ENCODE peak calls at places on chromosomes 7 and 10, in six cellular contexts. C, K, Q, A, I and D are unnamed samples.

GRCh38 chr7:82020076-82020475 is 250.2 kb upstream of the HGF start:
- DNase-seq in Q (no peak), A (no peak), K (no peak), I (no peak), C (no peak), D (no peak)

GRCh38 chr10:69505636-69506318 is 54.5 kb downstream of the TSPAN15 start:
- DNase-seq in K (no peak), I (no peak), C (peak), A (no peak), Q (no peak), D (no peak)

GRCh38 chr10:75472685-75473084 is 41.3 kb downstream of the LRMDA start:
- DNase-seq in I (no peak), Q (no peak), A (no peak), K (no peak), C (no peak), D (no peak)

GRCh38 chr7:65509368-65510186 is 135.9 kb downstream of the ZNF92 start:
- DNase-seq in I (no peak), A (peak), K (peak), C (no peak), Q (peak), D (no peak)

GRCh38 chr10:28841625-28842024 is 164.3 kb downstream of the BAMBI start:
- DNase-seq in C (no peak), A (no peak), Q (no peak), I (no peak), K (no peak), D (no peak)

GRCh38 chr10:61896854-61897661 is 4.4 kb upstream of the ARID5B start:
- DNase-seq in I (peak), C (no peak), A (peak), Q (peak), K (peak), D (no peak)

GRCh38 chr10:48880016-48880705 is 59.5 kb downstream of the LRRC18 start:
- DNase-seq in C (peak), A (no peak), I (no peak), K (no peak), Q (no peak), D (no peak)

GRCh38 chr7:26284995-26285632 is 6.5 kb upstream of the SNX10 start:
- DNase-seq in I (peak), Q (no peak), K (no peak), A (no peak), C (no peak), D (no peak)

GRCh38 chr7:946256-946996 is 8.1 kb downstream of the ADAP1 start:
- DNase-seq in A (peak), Q (peak), I (no peak), K (no peak), C (no peak), D (no peak)

GRCh38 chr7:132709971-132710567 is 133.8 kb upstream of the PLXNA4 start:
- DNase-seq in A (peak), Q (no peak), K (peak), C (no peak), I (no peak), D (no peak)

GRCh38 chr10:499991-500390 is 189.5 kb downstream of the DIP2C start:
- DNase-seq in A (peak), K (peak), Q (no peak), I (no peak), C (no peak), D (no peak)

GRCh38 chr7:36217211-36217960 is 64.3 kb downstream of the EEPD1 start:
- DNase-seq in A (no peak), K (no peak), Q (no peak), C (no peak), I (no peak), D (no peak)

GRCh38 chr7:75624134-75624832 is 114.5 kb downstream of the HIP1 start:
- DNase-seq in I (no peak), A (peak), K (peak), C (no peak), Q (peak), D (no peak)

GRCh38 chr7:156594283-156595080 is 46.1 kb upstream of the RNF32 start:
- DNase-seq in C (no peak), K (no peak), I (no peak), A (no peak), Q (no peak), D (no peak)

GRCh38 chr7:129147723-129148122 is 3.2 kb downstream of the TSPAN33 start:
- DNase-seq in K (no peak), A (no peak), I (no peak), Q (no peak), C (no peak), D (no peak)

GRCh38 chr7:131586259-131586658 is 29.8 kb upstream of the PODXL start:
- DNase-seq in I (no peak), C (no peak), Q (peak), K (peak), A (peak), D (no peak)

GRCh38 chr7:32357535-32358277 is 132.5 kb downstream of the LSM5 start:
- DNase-seq in Q (no peak), A (no peak), K (no peak), C (peak), I (peak), D (no peak)

GRCh38 chr10:10490187-10490980 is 527.3 kb upstream of the CELF2 start:
- DNase-seq in Q (no peak), K (no peak), C (no peak), A (no peak), I (no peak), D (no peak)

GRCh38 chr10:96288151-96288621 is 16.0 kb upstream of the DNTT start:
- DNase-seq in I (no peak), A (no peak), C (no peak), Q (no peak), K (no peak), D (no peak)

GRCh38 chr7:150934045-150934766 is 43.9 kb downstream of the KCNH2 start:
- DNase-seq in A (peak), Q (no peak), I (no peak), C (no peak), K (no peak), D (no peak)

DNA sequence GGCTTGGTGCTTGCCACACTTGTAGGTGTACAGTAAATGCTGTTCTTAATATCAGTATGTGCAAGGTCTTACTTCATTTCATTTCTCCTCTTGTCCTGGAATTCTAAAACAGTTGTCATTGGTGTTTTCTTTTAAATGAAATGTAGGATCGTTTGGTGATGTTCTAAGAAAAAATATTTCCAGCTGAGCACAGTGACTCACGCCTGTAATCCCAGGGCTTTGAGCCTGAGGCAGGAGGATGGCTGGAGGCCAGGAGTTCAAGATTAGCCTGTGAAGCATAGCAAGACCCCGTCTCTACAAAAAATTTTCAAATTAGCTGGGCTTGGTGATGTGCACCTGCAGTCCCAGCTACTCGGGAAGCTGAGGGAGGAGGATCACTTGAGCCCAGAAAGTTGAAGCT is 32.6 kb upstream of the ELN start:
- DNase-seq in Q (no peak), A (no peak), K (no peak), C (no peak), I (no peak), D (no peak)
- H3K27ac ChIP-seq in Q (no peak), A (no peak), K (no peak), C (peak), I (peak), D (no peak)

GRCh38 chr10:71472466-71472865 is 75.7 kb downstream of the CDH23 start:
- DNase-seq in A (no peak), C (no peak), I (no peak), Q (no peak), K (no peak), D (no peak)

GRCh38 chr10:71473671-71474599 is 77.2 kb downstream of the CDH23 start:
- DNase-seq in C (no peak), Q (peak), I (no peak), K (peak), A (no peak), D (no peak)

GRCh38 chr10:71472912-71473311 is 76.2 kb downstream of the CDH23 start:
- DNase-seq in Q (no peak), C (no peak), A (no peak), I (no peak), K (no peak), D (no peak)

GRCh38 chr10:71471031-71471430 is 74.3 kb downstream of the CDH23 start:
- DNase-seq in Q (no peak), C (no peak), A (no peak), K (no peak), I (no peak), D (no peak)

GRCh38 chr10:71471957-71472365 is 75.2 kb downstream of the CDH23 start:
- DNase-seq in C (no peak), K (peak), A (no peak), I (no peak), Q (no peak), D (no peak)
- H3K27ac ChIP-seq in C (peak), K (peak), A (no peak), I (no peak), Q (peak), D (no peak)

GRCh38 chr7:143978585-143978984 is 21.5 kb upstream of the OR6B1 start:
- DNase-seq in A (no peak), I (no peak), C (no peak), K (no peak), Q (no peak), D (no peak)
- H3K27ac ChIP-seq in A (no peak), I (no peak), C (no peak), K (no peak), Q (no peak), D (no peak)

GRCh38 chr7:143321734-143322133 is 5.8 kb downstream of the CLCN1 start:
- DNase-seq in Q (no peak), I (no peak), C (no peak), K (peak), A (peak), D (no peak)
- H3K27ac ChIP-seq in Q (no peak), I (no peak), C (no peak), K (no peak), A (no peak), D (no peak)